ENCODE peak calls at places on chromosomes 11 and 22, in six cellular contexts. R is GM10248, X is T-cell, F is GM04504, I is heart left ventricle, O is Calu3. C is an unnamed sample.

GRCh38 chr22:43148581-43148980 is 2.8 kb upstream of the TSPO start:
- DNase-seq in R (no peak), X (no peak), F (no peak), I (peak; percentile 77), O (no peak), C (no peak)

GRCh38 chr11:9029477-9029876 is 25.7 kb upstream of the NRIP3 start:
- DNase-seq in R (no peak), X (no peak), F (no peak), I (no peak), O (no peak), C (no peak)

GRCh38 chr11:82874646-82875523 is 25.3 kb downstream of the PRCP start:
- DNase-seq in R (no peak), X (no peak), F (no peak), I (no peak), O (no peak), C (no peak)

GRCh38 chr22:26162961-26163360 is 6.3 kb upstream of the SEZ6L start:
- DNase-seq in R (no peak), X (no peak), F (no peak), I (no peak), O (no peak), C (no peak)

GRCh38 chr11:27703453-27703852 is 3.2 kb upstream of the BDNF start:
- DNase-seq in R (no peak), X (no peak), F (no peak), I (no peak), O (no peak), C (peak; percentile 68)

GRCh38 chr22:21012446-21013407 is 2.2 kb upstream of the P2RX6 start:
- DNase-seq in R (no peak), X (no peak), F (no peak), I (no peak), O (no peak), C (no peak)

GRCh38 chr11:18765554-18765953 is 26.0 kb downstream of the PTPN5 start:
- DNase-seq in R (no peak), X (no peak), F (no peak), I (no peak), O (no peak), C (peak; percentile 39)

GRCh38 chr11:46330887-46331652 is 16.2 kb upstream of the DGKZ start:
- DNase-seq in R (no peak), X (peak; percentile 58), F (no peak), I (no peak), O (no peak), C (no peak)

GRCh38 chr11:19316434-19316833 is 75.7 kb upstream of the E2F8 start:
- DNase-seq in R (no peak), X (no peak), F (peak; percentile 7), I (no peak), O (no peak), C (peak; percentile 43)

GRCh38 chr22:30516731-30517130 is 11.2 kb upstream of the SEC14L4 start:
- DNase-seq in R (no peak), X (no peak), F (no peak), I (no peak), O (no peak), C (no peak)

GRCh38 chr11:8219257-8220021 is 44.2 kb downstream of the LMO1 start:
- DNase-seq in R (peak; percentile 62), X (no peak), F (no peak), I (no peak), O (peak; percentile 64), C (peak; percentile 68)

GRCh38 chr22:32340437-32340836 is 17.2 kb upstream of the RFPL3 start:
- DNase-seq in R (no peak), X (no peak), F (no peak), I (no peak), O (no peak), C (no peak)

GRCh38 chr22:18048441-18048898 is 24.1 kb upstream of the MICAL3 start:
- DNase-seq in R (no peak), X (no peak), F (no peak), I (no peak), O (no peak), C (peak; percentile 67)

GRCh38 chr11:16052750-16053149 is 303.6 kb downstream of the SOX6 start:
- DNase-seq in R (no peak), X (no peak), F (no peak), I (no peak), O (no peak), C (no peak)

GRCh38 chr11:44811841-44812448 is 85.2 kb downstream of the TSPAN18 start:
- DNase-seq in R (no peak), X (no peak), F (no peak), I (no peak), O (no peak), C (no peak)

GRCh38 chr22:37065961-37066360 is 14.4 kb downstream of the KCTD17 start:
- DNase-seq in R (no peak), X (no peak), F (no peak), I (no peak), O (no peak), C (no peak)

GRCh38 chr11:32792111-32792947 is 2.1 kb downstream of the CCDC73 start:
- DNase-seq in R (no peak), X (no peak), F (no peak), I (no peak), O (no peak), C (no peak)

GRCh38 chr11:27716850-27717249 is 16.6 kb upstream of the BDNF start:
- DNase-seq in R (no peak), X (no peak), F (no peak), I (no peak), O (no peak), C (peak; percentile 71)

GRCh38 chr22:17575151-17575550 is 11.9 kb downstream of the SLC25A18 start:
- DNase-seq in R (no peak), X (no peak), F (no peak), I (no peak), O (no peak), C (no peak)

GRCh38 chr11:67996622-67997459 is 7.1 kb downstream of the UNC93B1 start:
- DNase-seq in R (no peak), X (no peak), F (no peak), I (peak; percentile 86), O (peak; percentile 62), C (peak; percentile 73)

GRCh38 chr11:83206221-83206620 is 12.7 kb downstream of the ANKRD42 start:
- DNase-seq in R (no peak), X (no peak), F (no peak), I (no peak), O (no peak), C (no peak)

GRCh38 chr11:396511-396947 is 2.5 kb downstream of the PKP3 start:
- DNase-seq in R (peak; percentile 43), X (no peak), F (no peak), I (no peak), O (no peak), C (peak; percentile 66)

GRCh38 chr11:68020575-68020974 is 9.9 kb upstream of the NDUFS8 start:
- DNase-seq in R (no peak), X (no peak), F (no peak), I (peak; percentile 40), O (peak; percentile 50), C (peak; percentile 46)

GRCh38 chr11:64719406-64719805 is 3.6 kb downstream of the NRXN2 start:
- DNase-seq in R (no peak), X (no peak), F (no peak), I (peak; percentile 49), O (no peak), C (no peak)

GRCh38 chr11:5665746-5666395 is 19.0 kb downstream of the TRIM5 start:
- DNase-seq in R (no peak), X (no peak), F (no peak), I (no peak), O (no peak), C (no peak)

GRCh38 chr22:50544078-50544745 is 1.5 kb upstream of the KLHDC7B start:
- DNase-seq in R (peak; percentile 78), X (peak; percentile 67), F (no peak), I (peak; percentile 93), O (peak; percentile 93), C (peak; percentile 90)

GRCh38 chr11:81869337-81870065 is 864.2 kb downstream of the FAM181B start:
- DNase-seq in R (peak; percentile 28), X (peak; percentile 83), F (no peak), I (no peak), O (no peak), C (no peak)

GRCh38 chr11:60880189-60880588 is 12.8 kb downstream of the ZP1 start:
- DNase-seq in R (no peak), X (no peak), F (no peak), I (no peak), O (no peak), C (no peak)

GRCh38 chr11:34758262-34758661 is 137.4 kb downstream of the EHF start:
- DNase-seq in R (no peak), X (no peak), F (no peak), I (no peak), O (no peak), C (no peak)

GRCh38 chr22:30001459-30001858 is 78.8 kb upstream of the HORMAD2 start:
- DNase-seq in R (no peak), X (no peak), F (no peak), I (no peak), O (no peak), C (no peak)

GRCh38 chr11:38594881-38595280 is 1996.8 kb upstream of the RAG2 start:
- DNase-seq in R (no peak), X (no peak), F (no peak), I (no peak), O (no peak), C (no peak)

C was measured in GM23248.